ENCODE peak calls at places on chromosome 18, in ten cellular contexts. One of them, this sample, is unnamed.

GRCh38 chr18:78873916-78874505 is 105.6 kb upstream of the SALL3 start:
- DNase-seq in activated B cell treated with CpG ODN at 0.5 μM for 24 hours: no peak
- DNase-seq in K562: no peak
- DNase-seq in cardiac muscle cell: no peak
- DNase-seq in glutamatergic neuron: no peak
- DNase-seq in endothelial cell: no peak
- DNase-seq in transverse colon: no peak
- DNase-seq in neural progenitor cell: no peak
- DNase-seq in GM13977: no peak
- DNase-seq in Panc1: no peak
- DNase-seq in this sample: no peak

GRCh38 chr18:42536442-42536841 is 579.0 kb downstream of the RIT2 start:
- DNase-seq in activated B cell treated with CpG ODN at 0.5 μM for 24 hours: no peak
- DNase-seq in K562: no peak
- DNase-seq in cardiac muscle cell: no peak
- DNase-seq in glutamatergic neuron: no peak
- DNase-seq in endothelial cell: no peak
- DNase-seq in transverse colon: no peak
- DNase-seq in neural progenitor cell: no peak
- DNase-seq in GM13977: no peak
- DNase-seq in Panc1: no peak
- DNase-seq in this sample: no peak

GRCh38 chr18:79772865-79773696 is 24.7 kb upstream of the KCNG2 start:
- DNase-seq in activated B cell treated with CpG ODN at 0.5 μM for 24 hours: no peak
- DNase-seq in K562: no peak
- DNase-seq in cardiac muscle cell: no peak
- DNase-seq in glutamatergic neuron: no peak
- DNase-seq in endothelial cell: no peak
- DNase-seq in transverse colon: peak; percentile 4
- DNase-seq in neural progenitor cell: no peak
- DNase-seq in GM13977: no peak
- DNase-seq in Panc1: no peak
- DNase-seq in this sample: no peak

GRCh38 chr18:48356151-48356745 is 52.9 kb downstream of the ZBTB7C start:
- DNase-seq in activated B cell treated with CpG ODN at 0.5 μM for 24 hours: no peak
- DNase-seq in K562: no peak
- DNase-seq in cardiac muscle cell: no peak
- DNase-seq in glutamatergic neuron: no peak
- DNase-seq in endothelial cell: no peak
- DNase-seq in transverse colon: no peak
- DNase-seq in neural progenitor cell: no peak
- DNase-seq in GM13977: no peak
- DNase-seq in Panc1: no peak
- DNase-seq in this sample: no peak

GRCh38 chr18:10787293-10787901 is 261.6 kb downstream of the NAPG start:
- DNase-seq in activated B cell treated with CpG ODN at 0.5 μM for 24 hours: peak; percentile 32
- DNase-seq in K562: peak; percentile 68
- DNase-seq in cardiac muscle cell: peak; percentile 87
- DNase-seq in glutamatergic neuron: peak; percentile 88
- DNase-seq in endothelial cell: peak; percentile 81
- DNase-seq in transverse colon: peak; percentile 78
- DNase-seq in neural progenitor cell: peak; percentile 88
- DNase-seq in GM13977: peak; percentile 73
- DNase-seq in Panc1: peak; percentile 32
- DNase-seq in this sample: peak; percentile 71

GRCh38 chr18:13993730-13994129 is 78.4 kb upstream of the MC2R start:
- DNase-seq in activated B cell treated with CpG ODN at 0.5 μM for 24 hours: no peak
- DNase-seq in K562: no peak
- DNase-seq in cardiac muscle cell: no peak
- DNase-seq in glutamatergic neuron: no peak
- DNase-seq in endothelial cell: no peak
- DNase-seq in transverse colon: no peak
- DNase-seq in neural progenitor cell: no peak
- DNase-seq in GM13977: no peak
- DNase-seq in Panc1: no peak
- DNase-seq in this sample: no peak

GRCh38 chr18:27604583-27604982 is 419.5 kb upstream of the CHST9 start:
- DNase-seq in activated B cell treated with CpG ODN at 0.5 μM for 24 hours: no peak
- DNase-seq in K562: no peak
- DNase-seq in cardiac muscle cell: no peak
- DNase-seq in glutamatergic neuron: no peak
- DNase-seq in endothelial cell: no peak
- DNase-seq in transverse colon: no peak
- DNase-seq in neural progenitor cell: no peak
- DNase-seq in GM13977: no peak
- DNase-seq in Panc1: no peak
- DNase-seq in this sample: no peak

GRCh38 chr18:62612246-62612645 is 89.4 kb downstream of the ZCCHC2 start:
- DNase-seq in activated B cell treated with CpG ODN at 0.5 μM for 24 hours: no peak
- DNase-seq in K562: no peak
- DNase-seq in cardiac muscle cell: no peak
- DNase-seq in glutamatergic neuron: no peak
- DNase-seq in endothelial cell: no peak
- DNase-seq in transverse colon: no peak
- DNase-seq in neural progenitor cell: no peak
- DNase-seq in GM13977: no peak
- DNase-seq in Panc1: no peak
- DNase-seq in this sample: no peak

DNA sequence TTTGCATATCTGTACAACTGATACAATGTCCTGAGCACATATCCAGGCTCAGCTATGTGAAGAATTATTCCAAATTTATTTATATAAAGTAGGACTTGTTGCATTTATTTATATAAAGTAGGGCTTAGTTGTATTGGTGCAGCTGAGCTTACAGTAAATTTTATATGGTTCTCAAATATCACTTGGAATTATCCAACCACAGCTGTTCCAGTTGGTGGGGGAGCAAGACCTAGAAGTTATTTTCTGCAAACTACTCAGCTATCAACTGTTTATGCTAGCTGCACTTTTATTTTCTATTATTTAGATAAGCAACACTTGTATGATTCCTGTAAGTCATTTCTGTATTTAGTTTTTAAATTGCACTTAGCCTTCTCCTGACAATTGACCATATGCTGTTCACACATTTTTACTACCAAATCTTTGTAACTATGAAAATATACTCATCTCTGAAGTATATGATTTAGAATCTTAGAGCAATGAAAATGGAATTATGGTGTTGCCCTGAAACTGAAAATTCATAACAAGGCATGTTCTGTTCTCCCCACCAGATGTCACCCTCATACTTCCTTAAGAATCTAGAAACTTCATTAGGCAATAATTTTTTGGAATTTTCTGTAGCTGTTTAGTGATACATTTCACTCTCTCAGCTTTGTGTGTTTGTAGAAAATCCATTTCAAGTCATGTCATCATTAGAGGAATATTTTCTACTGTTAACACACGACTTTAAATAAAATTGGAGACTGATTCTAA is 157.0 kb upstream of the CBLN2 start:
- DNase-seq in activated B cell treated with CpG ODN at 0.5 μM for 24 hours: no peak
- DNase-seq in K562: no peak
- DNase-seq in cardiac muscle cell: peak; percentile 44
- DNase-seq in glutamatergic neuron: no peak
- DNase-seq in endothelial cell: no peak
- DNase-seq in transverse colon: no peak
- DNase-seq in neural progenitor cell: no peak
- DNase-seq in GM13977: no peak
- DNase-seq in Panc1: no peak
- DNase-seq in this sample: peak; percentile 22
- TF ChIP-seq CTCF in activated B cell treated with CpG ODN at 0.5 μM for 24 hours: no peak
- TF ChIP-seq CTCF in K562: no peak
- TF ChIP-seq CTCF in cardiac muscle cell: no peak
- TF ChIP-seq CTCF in glutamatergic neuron: peak; percentile 31
- TF ChIP-seq CTCF in endothelial cell: no peak
- TF ChIP-seq CTCF in transverse colon: no peak
- TF ChIP-seq CTCF in neural progenitor cell: peak; percentile 56
- TF ChIP-seq CTCF in GM13977: peak; percentile 21
- TF ChIP-seq CTCF in Panc1: peak; percentile 37
- TF ChIP-seq CTCF in this sample: peak; percentile 10

GRCh38 chr18:25062720-25063119 is 289.2 kb downstream of the ZNF521 start:
- DNase-seq in activated B cell treated with CpG ODN at 0.5 μM for 24 hours: no peak
- DNase-seq in K562: no peak
- DNase-seq in cardiac muscle cell: no peak
- DNase-seq in glutamatergic neuron: no peak
- DNase-seq in endothelial cell: no peak
- DNase-seq in transverse colon: no peak
- DNase-seq in neural progenitor cell: no peak
- DNase-seq in GM13977: no peak
- DNase-seq in Panc1: no peak
- DNase-seq in this sample: no peak
- TF ChIP-seq CTCF in activated B cell treated with CpG ODN at 0.5 μM for 24 hours: no peak
- TF ChIP-seq CTCF in K562: no peak
- TF ChIP-seq CTCF in cardiac muscle cell: no peak
- TF ChIP-seq CTCF in glutamatergic neuron: no peak
- TF ChIP-seq CTCF in endothelial cell: no peak
- TF ChIP-seq CTCF in transverse colon: no peak
- TF ChIP-seq CTCF in neural progenitor cell: peak; percentile 23
- TF ChIP-seq CTCF in GM13977: peak; percentile 12
- TF ChIP-seq CTCF in Panc1: peak; percentile 36
- TF ChIP-seq CTCF in this sample: no peak

GRCh38 chr18:59029663-59030421 is 109.8 kb upstream of the SEC11C start:
- DNase-seq in activated B cell treated with CpG ODN at 0.5 μM for 24 hours: no peak
- DNase-seq in K562: no peak
- DNase-seq in cardiac muscle cell: no peak
- DNase-seq in glutamatergic neuron: no peak
- DNase-seq in endothelial cell: no peak
- DNase-seq in transverse colon: no peak
- DNase-seq in neural progenitor cell: peak; percentile 42
- DNase-seq in GM13977: no peak
- DNase-seq in Panc1: no peak
- DNase-seq in this sample: no peak

GRCh38 chr18:59035591-59035990 is 104.1 kb upstream of the SEC11C start:
- DNase-seq in activated B cell treated with CpG ODN at 0.5 μM for 24 hours: no peak
- DNase-seq in K562: no peak
- DNase-seq in cardiac muscle cell: no peak
- DNase-seq in glutamatergic neuron: no peak
- DNase-seq in endothelial cell: no peak
- DNase-seq in transverse colon: no peak
- DNase-seq in neural progenitor cell: no peak
- DNase-seq in GM13977: no peak
- DNase-seq in Panc1: no peak
- DNase-seq in this sample: no peak

GRCh38 chr18:59033361-59033760 is 106.3 kb upstream of the SEC11C start:
- DNase-seq in activated B cell treated with CpG ODN at 0.5 μM for 24 hours: no peak
- DNase-seq in K562: no peak
- DNase-seq in cardiac muscle cell: no peak
- DNase-seq in glutamatergic neuron: no peak
- DNase-seq in endothelial cell: no peak
- DNase-seq in transverse colon: no peak
- DNase-seq in neural progenitor cell: no peak
- DNase-seq in GM13977: no peak
- DNase-seq in Panc1: no peak
- DNase-seq in this sample: no peak

GRCh38 chr18:59026831-59027410 is 112.8 kb upstream of the SEC11C start:
- DNase-seq in activated B cell treated with CpG ODN at 0.5 μM for 24 hours: no peak
- DNase-seq in K562: no peak
- DNase-seq in cardiac muscle cell: no peak
- DNase-seq in glutamatergic neuron: no peak
- DNase-seq in endothelial cell: no peak
- DNase-seq in transverse colon: no peak
- DNase-seq in neural progenitor cell: no peak
- DNase-seq in GM13977: no peak
- DNase-seq in Panc1: no peak
- DNase-seq in this sample: no peak

DNA sequence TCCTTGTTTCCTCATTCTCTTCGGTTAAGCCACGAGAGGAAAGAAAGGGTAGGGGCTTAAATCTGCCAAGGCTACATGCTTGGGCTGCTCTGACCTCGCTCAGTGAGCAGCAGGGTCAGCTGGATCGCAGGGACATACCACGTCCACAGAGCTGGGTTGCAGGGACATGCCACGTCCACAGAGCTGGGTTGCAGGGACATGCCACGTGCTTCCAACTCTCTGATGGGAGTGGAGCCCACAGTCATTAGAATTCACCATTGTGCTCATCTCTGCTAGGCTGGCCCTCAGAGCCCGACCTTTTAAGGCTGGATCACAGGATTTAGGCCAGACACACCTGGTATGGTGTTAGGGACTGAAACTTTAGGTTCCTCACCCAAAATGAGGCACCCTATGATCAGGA is 107.4 kb upstream of the SEC11C start:
- DNase-seq in activated B cell treated with CpG ODN at 0.5 μM for 24 hours: no peak
- DNase-seq in K562: no peak
- DNase-seq in cardiac muscle cell: no peak
- DNase-seq in glutamatergic neuron: no peak
- DNase-seq in endothelial cell: no peak
- DNase-seq in transverse colon: no peak
- DNase-seq in neural progenitor cell: no peak
- DNase-seq in GM13977: no peak
- DNase-seq in Panc1: no peak
- DNase-seq in this sample: no peak
- TF ChIP-seq CTCF in activated B cell treated with CpG ODN at 0.5 μM for 24 hours: no peak
- TF ChIP-seq CTCF in K562: no peak
- TF ChIP-seq CTCF in cardiac muscle cell: no peak
- TF ChIP-seq CTCF in glutamatergic neuron: no peak
- TF ChIP-seq CTCF in endothelial cell: no peak
- TF ChIP-seq CTCF in transverse colon: no peak
- TF ChIP-seq CTCF in neural progenitor cell: no peak
- TF ChIP-seq CTCF in GM13977: no peak
- TF ChIP-seq CTCF in Panc1: no peak
- TF ChIP-seq CTCF in this sample: no peak

GRCh38 chr18:33746261-33746660 is 168.2 kb downstream of the ASXL3 start:
- DNase-seq in activated B cell treated with CpG ODN at 0.5 μM for 24 hours: no peak
- DNase-seq in K562: no peak
- DNase-seq in cardiac muscle cell: no peak
- DNase-seq in glutamatergic neuron: peak; percentile 16
- DNase-seq in endothelial cell: no peak
- DNase-seq in transverse colon: no peak
- DNase-seq in neural progenitor cell: no peak
- DNase-seq in GM13977: no peak
- DNase-seq in Panc1: no peak
- DNase-seq in this sample: no peak

GRCh38 chr18:33749831-33750230 is 171.8 kb downstream of the ASXL3 start:
- DNase-seq in activated B cell treated with CpG ODN at 0.5 μM for 24 hours: no peak
- DNase-seq in K562: no peak
- DNase-seq in cardiac muscle cell: no peak
- DNase-seq in glutamatergic neuron: peak; percentile 25
- DNase-seq in endothelial cell: no peak
- DNase-seq in transverse colon: no peak
- DNase-seq in neural progenitor cell: no peak
- DNase-seq in GM13977: no peak
- DNase-seq in Panc1: no peak
- DNase-seq in this sample: no peak

GRCh38 chr18:33755918-33756590 is 178.0 kb downstream of the ASXL3 start:
- DNase-seq in activated B cell treated with CpG ODN at 0.5 μM for 24 hours: no peak
- DNase-seq in K562: no peak
- DNase-seq in cardiac muscle cell: no peak
- DNase-seq in glutamatergic neuron: peak; percentile 39
- DNase-seq in endothelial cell: no peak
- DNase-seq in transverse colon: peak; percentile 26
- DNase-seq in neural progenitor cell: no peak
- DNase-seq in GM13977: no peak
- DNase-seq in Panc1: peak; percentile 81
- DNase-seq in this sample: no peak

GRCh38 chr18:33757037-33757436 is 179.0 kb downstream of the ASXL3 start:
- DNase-seq in activated B cell treated with CpG ODN at 0.5 μM for 24 hours: no peak
- DNase-seq in K562: no peak
- DNase-seq in cardiac muscle cell: no peak
- DNase-seq in glutamatergic neuron: no peak
- DNase-seq in endothelial cell: no peak
- DNase-seq in transverse colon: no peak
- DNase-seq in neural progenitor cell: no peak
- DNase-seq in GM13977: no peak
- DNase-seq in Panc1: no peak
- DNase-seq in this sample: no peak

DNA sequence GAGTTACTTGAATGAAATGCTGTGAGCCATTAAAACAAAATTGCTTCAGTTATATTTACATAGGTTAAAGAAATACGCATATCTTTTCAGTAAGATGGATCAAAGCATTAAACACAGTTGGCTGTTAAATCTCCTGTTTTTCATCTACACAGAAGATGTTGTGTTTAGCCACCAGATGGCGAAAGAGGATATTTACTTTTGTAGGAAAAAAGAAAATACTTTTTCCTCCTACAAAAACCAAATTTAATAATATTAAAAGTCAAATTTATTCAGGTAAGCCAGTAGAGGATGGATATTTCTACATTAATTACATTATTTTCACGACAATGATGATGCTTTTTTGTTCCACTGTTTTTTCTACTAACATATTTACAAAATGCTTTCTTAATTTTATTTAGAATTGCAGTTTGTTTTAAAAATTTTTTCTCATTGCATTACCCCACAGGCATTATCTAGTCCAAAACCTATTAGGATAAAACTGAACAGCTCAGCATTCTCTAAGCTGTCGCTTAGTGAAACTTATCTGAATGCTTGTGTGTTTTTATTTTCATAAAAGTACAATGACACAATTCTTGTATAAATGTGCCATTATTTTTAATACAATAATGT is 173.7 kb downstream of the ASXL3 start:
- DNase-seq in activated B cell treated with CpG ODN at 0.5 μM for 24 hours: no peak
- DNase-seq in K562: no peak
- DNase-seq in cardiac muscle cell: peak; percentile 27
- DNase-seq in glutamatergic neuron: no peak
- DNase-seq in endothelial cell: no peak
- DNase-seq in transverse colon: no peak
- DNase-seq in neural progenitor cell: peak; percentile 43
- DNase-seq in GM13977: no peak
- DNase-seq in Panc1: no peak
- DNase-seq in this sample: no peak
- TF ChIP-seq CTCF in activated B cell treated with CpG ODN at 0.5 μM for 24 hours: no peak
- TF ChIP-seq CTCF in K562: no peak
- TF ChIP-seq CTCF in cardiac muscle cell: peak; percentile 63
- TF ChIP-seq CTCF in glutamatergic neuron: peak; percentile 55
- TF ChIP-seq CTCF in endothelial cell: peak; percentile 77
- TF ChIP-seq CTCF in transverse colon: peak; percentile 50
- TF ChIP-seq CTCF in neural progenitor cell: peak; percentile 74
- TF ChIP-seq CTCF in GM13977: peak; percentile 64
- TF ChIP-seq CTCF in Panc1: peak; percentile 61
- TF ChIP-seq CTCF in this sample: peak; percentile 62